ENCODE peak calls at places on chromosomes 12 and 14, in nine cellular contexts. R is mucosa of gallbladder; O is activated T-cell treated with anti-CD3 and anti-CD28 coated beads for 1 hour; C is stimulated activated CD8-positive, alpha-beta memory T cell treated with anti-CD3 and anti-CD28 coated beads, Interleukin-2, amount 100 ng/mL, for 1 hour; B is Right ventricle myocardium inferior; J is NCI-H1092 treated with DMSO at 0.1 percent for 48 hours; Y is hepatocyte; G is substantia nigra; W is SW 1271. T is an unnamed sample.

GRCh38 chr14:42884100-42884499 is 1277.4 kb downstream of the LRFN5 start:
- DNase-seq in R (no peak), G (no peak), W (peak; percentile 35), O (no peak), C (no peak), J (no peak), B (no peak), Y (peak; percentile 17), T (no peak)

GRCh38 chr12:62934799-62935674 is at the start of gene PPM1H:
- DNase-seq in J (peak; percentile 66), C (no peak), G (peak; percentile 63), Y (peak; percentile 93), W (peak; percentile 66), R (peak; percentile 90), B (peak; percentile 86), O (no peak), T (peak; percentile 18)

GRCh38 chr12:47987411-47988072 is 16.7 kb downstream of the COL2A1 start:
- DNase-seq in O (no peak), B (no peak), Y (no peak), R (no peak), W (no peak), J (no peak), G (no peak), C (no peak), T (no peak)

GRCh38 chr14:104939666-104940410 is 15.2 kb downstream of the PLD4 start:
- DNase-seq in C (no peak), J (no peak), G (no peak), B (no peak), W (no peak), Y (no peak), R (no peak), O (no peak), T (no peak)

GRCh38 chr12:40055227-40055579 is 50.7 kb downstream of the SLC2A13 start:
- DNase-seq in W (no peak), Y (no peak), O (no peak), B (no peak), R (no peak), G (no peak), C (no peak), J (no peak), T (no peak)

GRCh38 chr12:71958993-71959588 is 20.4 kb downstream of the TPH2 start:
- DNase-seq in O (no peak), C (no peak), W (no peak), G (no peak), B (no peak), Y (no peak), J (peak; percentile 37), R (no peak), T (no peak)

GRCh38 chr12:38669530-38669929 is 235.9 kb downstream of the CPNE8 start:
- DNase-seq in G (no peak), R (no peak), Y (peak; percentile 41), J (no peak), W (no peak), B (no peak), C (no peak), O (no peak), T (no peak)

GRCh38 chr12:120167529-120168095 is 26.9 kb downstream of the GCN1 start:
- DNase-seq in B (no peak), G (no peak), W (no peak), Y (no peak), J (no peak), O (no peak), C (no peak), R (no peak), T (no peak)

GRCh38 chr14:94598816-94599655 is 13.2 kb upstream of the SERPINA3 start:
- DNase-seq in G (no peak), R (peak; percentile 91), W (peak; percentile 96), Y (peak; percentile 90), O (no peak), J (no peak), B (no peak), C (no peak), T (no peak)

GRCh38 chr12:83057436-83057835 is 370.7 kb downstream of the TMTC2 start:
- DNase-seq in Y (no peak), J (no peak), O (no peak), B (no peak), W (no peak), C (no peak), R (no peak), G (no peak), T (no peak)

GRCh38 chr12:113428482-113428881 is 6.3 kb downstream of the SDSL start:
- DNase-seq in Y (no peak), C (no peak), R (no peak), B (no peak), W (no peak), G (no peak), O (no peak), J (no peak), T (no peak)

GRCh38 chr12:34290191-34290995 is 268.1 kb downstream of the ALG10 start:
- DNase-seq in C (no peak), R (no peak), Y (peak; percentile 3), J (no peak), O (no peak), G (no peak), B (no peak), W (no peak), T (no peak)

GRCh38 chr12:1083888-1084262 is 92.9 kb downstream of the ERC1 start:
- DNase-seq in J (peak; percentile 85), R (no peak), G (no peak), B (no peak), O (no peak), W (peak; percentile 62), Y (peak; percentile 70), C (no peak), T (no peak)

GRCh38 chr12:122389677-122390076 is 32.8 kb downstream of the CLIP1 start:
- DNase-seq in Y (no peak), B (no peak), R (no peak), J (no peak), C (no peak), W (no peak), G (no peak), O (no peak), T (no peak)

GRCh38 chr12:95202691-95203476 is 14.4 kb downstream of the FGD6 start:
- DNase-seq in R (no peak), C (no peak), W (peak; percentile 42), O (no peak), B (no peak), G (no peak), J (no peak), Y (no peak), T (no peak)

GRCh38 chr12:96195845-96196451 is 1.8 kb downstream of the ELK3 start:
- DNase-seq in Y (peak; percentile 63), G (no peak), J (no peak), W (peak; percentile 80), C (no peak), R (no peak), B (no peak), O (peak; percentile 25), T (peak; percentile 31)

GRCh38 chr14:68627868-68628604 is 164.8 kb downstream of the ZFP36L1 start:
- DNase-seq in G (peak; percentile 56), O (peak; percentile 59), R (peak; percentile 56), J (no peak), W (no peak), Y (peak; percentile 88), C (peak; percentile 11), B (peak; percentile 84), T (peak; percentile 40)

GRCh38 chr14:27553820-27554219 is 956.0 kb upstream of the NOVA1 start:
- DNase-seq in C (no peak), B (no peak), Y (no peak), R (no peak), W (peak; percentile 7), G (no peak), O (no peak), J (no peak), T (no peak)

GRCh38 chr14:105067140-105067968 is 2.1 kb upstream of the GPR132 start:
- DNase-seq in W (no peak), Y (no peak), O (no peak), C (no peak), G (no peak), J (no peak), R (no peak), B (no peak), T (no peak)

GRCh38 chr12:12646483-12647072 is 34.9 kb downstream of the CREBL2 start:
- DNase-seq in B (no peak), O (no peak), Y (no peak), C (no peak), R (no peak), W (no peak), J (no peak), G (no peak), T (no peak)

GRCh38 chr12:98126637-98127335 is 388.6 kb upstream of the TMPO start:
- DNase-seq in R (peak; percentile 34), B (peak; percentile 48), W (no peak), O (no peak), J (no peak), G (no peak), C (no peak), Y (peak; percentile 62), T (no peak)

GRCh38 chr14:99982449-99983250 is 82.6 kb upstream of the EVL start:
- DNase-seq in Y (peak; percentile 76), W (peak; percentile 65), J (peak; percentile 70), G (peak; percentile 6), R (peak; percentile 54), C (peak; percentile 39), O (peak; percentile 53), B (no peak), T (peak; percentile 63)

GRCh38 chr12:52217223-52217622 is 15.8 kb upstream of the KRT7 start:
- DNase-seq in Y (peak; percentile 54), G (no peak), J (no peak), C (no peak), W (peak; percentile 42), R (peak; percentile 91), B (peak; percentile 80), O (no peak), T (no peak)

GRCh38 chr12:3558255-3558654 is 67.3 kb downstream of the PRMT8 start:
- DNase-seq in G (no peak), R (no peak), W (no peak), O (no peak), Y (no peak), J (no peak), B (no peak), C (no peak), T (no peak)

GRCh38 chr12:123908884-123909807 is 63.5 kb downstream of the CCDC92 start:
- DNase-seq in O (no peak), Y (no peak), J (peak; percentile 71), C (no peak), R (no peak), W (no peak), G (no peak), B (no peak), T (no peak)

GRCh38 chr14:95137804-95138167 is 19.5 kb downstream of the DICER1 start:
- DNase-seq in W (no peak), J (no peak), O (no peak), C (no peak), B (no peak), Y (no peak), G (no peak), R (no peak), T (no peak)

T was measured in memory B cell.